ENCODE peak calls at places on chromosomes 7 and 10, in six cellular contexts. Z is activated T-cell treated with anti-CD3 and anti-CD28 coated beads, Interleukin-2, amount 50 U/mL, for 4 hours; A is right lobe of liver; S is activated T-helper 17 cell treated with anti-CD3 and anti-CD28 coated beads, Interleukin-2, amount 50 U/mL, for 72 hours; V is pancreas; W is lower lobe of right lung. P is an unnamed sample.

GRCh38 chr7:132494474-132494873 is 81.8 kb downstream of the PLXNA4 start:
- ATAC-seq in Z (no peak), A (no peak), S (no peak), V (no peak), W (no peak), P (no peak)

GRCh38 chr10:125991009-125991788 is 94.8 kb downstream of the FANK1 start:
- ATAC-seq in Z (no peak), A (no peak), S (peak), V (no peak), W (no peak), P (no peak)

GRCh38 chr7:150958071-150958552 is 20.0 kb downstream of the KCNH2 start:
- ATAC-seq in Z (no peak), A (no peak), S (no peak), V (no peak), W (no peak), P (no peak)

GRCh38 chr7:90625562-90625961 is 29.4 kb downstream of the CDK14 start:
- ATAC-seq in Z (no peak), A (no peak), S (no peak), V (peak), W (no peak), P (no peak)

GRCh38 chr7:98110249-98111022 is 3.8 kb downstream of the LMTK2 start:
- ATAC-seq in Z (no peak), A (peak), S (no peak), V (peak), W (peak), P (no peak)

GRCh38 chr7:99013266-99014112 is 130.4 kb downstream of the SMURF1 start:
- ATAC-seq in Z (no peak), A (no peak), S (no peak), V (no peak), W (no peak), P (no peak)

GRCh38 chr7:10156972-10157371 is 816.7 kb upstream of the PHF14 start:
- ATAC-seq in Z (no peak), A (peak), S (no peak), V (no peak), W (no peak), P (no peak)

GRCh38 chr10:4051408-4052151 is 266.6 kb upstream of the KLF6 start:
- ATAC-seq in Z (no peak), A (peak), S (no peak), V (peak), W (peak), P (peak)

GRCh38 chr10:29317423-29318021 is 28.7 kb downstream of the LYZL1 start:
- ATAC-seq in Z (no peak), A (peak), S (no peak), V (peak), W (no peak), P (no peak)

GRCh38 chr10:131127610-131128009 is 183.9 kb downstream of the TCERG1L start:
- ATAC-seq in Z (no peak), A (no peak), S (no peak), V (no peak), W (no peak), P (no peak)

GRCh38 chr10:37701781-37702493 is 155.5 kb downstream of the ZNF248 start:
- ATAC-seq in Z (no peak), A (no peak), S (no peak), V (no peak), W (no peak), P (no peak)

GRCh38 chr10:88254091-88254490 is 329.0 kb downstream of the RNLS start:
- ATAC-seq in Z (peak), A (no peak), S (peak), V (peak), W (peak), P (no peak)

GRCh38 chr7:42097756-42098155 is 139.3 kb downstream of the GLI3 start:
- ATAC-seq in Z (no peak), A (no peak), S (no peak), V (peak), W (peak), P (no peak)

GRCh38 chr7:143320620-143321019 is 4.7 kb downstream of the CLCN1 start:
- ATAC-seq in Z (no peak), A (peak), S (no peak), V (no peak), W (no peak), P (no peak)

GRCh38 chr10:6065406-6065805 is 3.2 kb upstream of the IL2RA start:
- ATAC-seq in Z (no peak), A (no peak), S (peak), V (no peak), W (no peak), P (no peak)

GRCh38 chr10:78320416-78320815 is 286.8 kb downstream of the RPS24 start:
- ATAC-seq in Z (peak), A (no peak), S (peak), V (no peak), W (no peak), P (no peak)

GRCh38 chr7:133853706-133854276 is 273.3 kb upstream of the LRGUK start:
- ATAC-seq in Z (no peak), A (peak), S (peak), V (peak), W (peak), P (peak)

GRCh38 chr7:17275749-17276671 is 22.4 kb upstream of the AHR start:
- ATAC-seq in Z (no peak), A (peak), S (no peak), V (peak), W (peak), P (peak)

GRCh38 chr7:80593869-80594587 is 44.4 kb upstream of the CD36 start:
- ATAC-seq in Z (no peak), A (no peak), S (no peak), V (peak), W (peak), P (no peak)

GRCh38 chr10:133030126-133030525 is 57.6 kb upstream of the ADGRA1 start:
- ATAC-seq in Z (no peak), A (no peak), S (no peak), V (no peak), W (no peak), P (no peak)

GRCh38 chr10:91051834-91052233 is 130.9 kb upstream of the ANKRD1 start:
- ATAC-seq in Z (no peak), A (no peak), S (no peak), V (no peak), W (no peak), P (no peak)

GRCh38 chr7:138499340-138499739 is 39.3 kb downstream of the TRIM24 start:
- ATAC-seq in Z (no peak), A (no peak), S (no peak), V (no peak), W (no peak), P (no peak)

GRCh38 chr10:126171555-126171954 is 216.7 kb downstream of the ADAM12 start:
- ATAC-seq in Z (no peak), A (no peak), S (no peak), V (no peak), W (no peak), P (no peak)

GRCh38 chr7:44615149-44615611 is 8.8 kb downstream of the OGDH start:
- ATAC-seq in Z (no peak), A (peak), S (no peak), V (peak), W (peak), P (peak)

GRCh38 chr10:75663947-75664664 is 232.7 kb downstream of the LRMDA start:
- ATAC-seq in Z (no peak), A (peak), S (no peak), V (peak), W (peak), P (no peak)

GRCh38 chr7:155214328-155214986 is 83.2 kb upstream of the INSIG1 start:
- ATAC-seq in Z (no peak), A (peak), S (no peak), V (peak), W (peak), P (no peak)

GRCh38 chr10:93435621-93436385 is 46.3 kb downstream of the MYOF start:
- ATAC-seq in Z (no peak), A (no peak), S (no peak), V (no peak), W (peak), P (no peak)

GRCh38 chr7:72925546-72926120 is 738 bp downstream of the POM121 start:
- ATAC-seq in Z (peak), A (no peak), S (no peak), V (no peak), W (no peak), P (peak)

GRCh38 chr7:126026421-126027088 is 1096.9 kb upstream of the POT1 start:
- ATAC-seq in Z (no peak), A (no peak), S (no peak), V (no peak), W (no peak), P (no peak)

GRCh38 chr10:28677889-28678686 is 767 bp downstream of the BAMBI start:
- ATAC-seq in Z (peak), A (peak), S (no peak), V (peak), W (peak), P (no peak)

GRCh38 chr10:102982281-102982680 is 64.2 kb downstream of the CNNM2 start:
- ATAC-seq in Z (no peak), A (no peak), S (no peak), V (no peak), W (no peak), P (no peak)

GRCh38 chr7:5349437-5350173 is 66.9 kb downstream of the SLC29A4 start:
- ATAC-seq in Z (no peak), A (no peak), S (no peak), V (no peak), W (no peak), P (no peak)

GRCh38 chr10:118958984-118959916 is 70.3 kb upstream of the NANOS1 start:
- ATAC-seq in Z (no peak), A (peak), S (peak), V (peak), W (peak), P (no peak)